ENCODE peak calls at places on chromosomes 16 and 17, in six cellular contexts. O, X, R, N, Q and U are unnamed samples.

GRCh38 chr17:78724544-78724943 is 57.5 kb downstream of the CYTH1 start:
- DNase-seq in Q (no peak), O (no peak), R (peak; percentile 83), X (peak; percentile 69), N (no peak), U (no peak)

GRCh38 chr17:62898239-62898864 is 67.7 kb upstream of the TANC2 start:
- DNase-seq in X (no peak), O (no peak), N (no peak), Q (no peak), R (no peak), U (no peak)

GRCh38 chr17:76014100-76014924 is 12.8 kb downstream of the EVPL start:
- DNase-seq in O (peak; percentile 71), Q (peak; percentile 58), N (peak; percentile 79), R (peak; percentile 98), X (peak; percentile 83), U (no peak)

GRCh38 chr16:55077231-55077630 is 146.6 kb downstream of the IRX5 start:
- DNase-seq in Q (no peak), X (no peak), R (no peak), O (no peak), N (no peak), U (no peak)

GRCh38 chr16:31130899-31131298 is 4.6 kb downstream of the PRSS8 start:
- DNase-seq in Q (no peak), N (peak; percentile 67), X (no peak), R (peak; percentile 89), O (peak; percentile 96), U (no peak)

GRCh38 chr17:55116440-55116914 is 147.9 kb downstream of the STXBP4 start:
- DNase-seq in X (no peak), R (no peak), Q (no peak), O (no peak), N (peak; percentile 19), U (no peak)

GRCh38 chr17:31696184-31696602 is 162.9 kb downstream of the COPRS start:
- DNase-seq in R (peak; percentile 88), X (peak; percentile 16), O (peak; percentile 40), N (no peak), Q (peak; percentile 88), U (peak; percentile 78)

GRCh38 chr17:64354396-64354795 is 36.3 kb downstream of the PECAM1 start:
- DNase-seq in Q (no peak), N (no peak), R (no peak), X (no peak), O (no peak), U (no peak)

GRCh38 chr16:11796227-11797165 is 562 bp downstream of the ZC3H7A start:
- DNase-seq in N (peak; percentile 11), R (peak; percentile 79), Q (peak; percentile 44), O (peak; percentile 73), X (peak; percentile 80), U (no peak)

GRCh38 chr17:28385037-28385797 is 13.7 kb downstream of the SARM1 start:
- DNase-seq in X (no peak), O (peak; percentile 55), R (peak; percentile 55), N (peak; percentile 34), Q (no peak), U (no peak)

GRCh38 chr17:10435096-10435495 is 13.3 kb upstream of the MYH8 start:
- DNase-seq in Q (no peak), O (no peak), X (no peak), N (no peak), R (no peak), U (no peak)

GRCh38 chr17:2090804-2091534 is 36.1 kb downstream of the HIC1 start:
- DNase-seq in Q (peak; percentile 97), R (peak; percentile 87), X (peak; percentile 64), O (peak; percentile 49), N (peak; percentile 54), U (no peak)

GRCh38 chr16:27547134-27547533 is 2.6 kb downstream of the GTF3C1 start:
- DNase-seq in O (no peak), R (no peak), X (peak; percentile 32), N (peak; percentile 15), Q (peak; percentile 79), U (no peak)

GRCh38 chr17:3981455-3981854 is 17.2 kb upstream of the ATP2A3 start:
- DNase-seq in R (peak; percentile 82), Q (no peak), O (no peak), X (no peak), N (no peak), U (no peak)

GRCh38 chr16:30079480-30079879 is 3.7 kb downstream of the PPP4C start:
- DNase-seq in R (no peak), O (no peak), Q (no peak), X (no peak), N (no peak), U (no peak)

GRCh38 chr17:44829558-44830358 is at the start of gene GJC1:
- DNase-seq in N (peak; percentile 41), X (no peak), O (no peak), R (peak; percentile 89), Q (no peak), U (no peak)

GRCh38 chr17:77235370-77236080 is 94.8 kb downstream of the SEC14L1 start:
- DNase-seq in N (no peak), R (no peak), O (peak; percentile 42), Q (peak; percentile 88), X (peak; percentile 60), U (no peak)

GRCh38 chr16:66925322-66925840 is at the start of gene RRAD:
- DNase-seq in O (no peak), N (no peak), Q (peak; percentile 44), R (peak; percentile 68), X (peak; percentile 48), U (peak; percentile 69)

GRCh38 chr17:76968707-76969597 is 100.7 kb downstream of the MGAT5B start:
- DNase-seq in Q (no peak), N (peak; percentile 17), X (no peak), O (peak; percentile 22), R (peak; percentile 100), U (no peak)

GRCh38 chr17:34301986-34302385 is 16.4 kb downstream of the CCL11 start:
- DNase-seq in N (no peak), O (no peak), R (no peak), Q (peak; percentile 20), X (no peak), U (no peak)

GRCh38 chr16:10895053-10895946 is 18.3 kb downstream of the CIITA start:
- DNase-seq in R (peak; percentile 96), X (peak; percentile 48), O (peak; percentile 47), N (peak; percentile 51), Q (peak; percentile 38), U (no peak)

GRCh38 chr17:58252141-58252540 is 13.8 kb downstream of the LPO start:
- DNase-seq in R (peak; percentile 45), O (no peak), N (no peak), Q (no peak), X (no peak), U (no peak)

GRCh38 chr17:40596261-40596919 is 31.1 kb upstream of the CCR7 start:
- DNase-seq in N (no peak), Q (peak; percentile 10), R (peak; percentile 64), O (no peak), X (no peak), U (no peak)

GRCh38 chr17:10729334-10730193 is at the start of gene TMEM220:
- DNase-seq in O (peak; percentile 77), N (peak; percentile 60), X (peak; percentile 88), R (peak; percentile 96), Q (peak; percentile 59), U (peak; percentile 40)

GRCh38 chr16:397736-398332 is 835 bp downstream of the NME4 start:
- DNase-seq in Q (peak; percentile 61), R (peak; percentile 95), O (peak; percentile 70), X (peak; percentile 92), N (peak; percentile 57), U (no peak)

GRCh38 chr17:64174686-64175456 is 44.9 kb upstream of the ERN1 start:
- DNase-seq in Q (peak; percentile 71), O (no peak), N (no peak), R (peak; percentile 36), X (peak; percentile 86), U (no peak)

GRCh38 chr16:56423584-56424403 is 1.6 kb downstream of the AMFR start:
- DNase-seq in O (no peak), R (no peak), Q (no peak), X (no peak), N (no peak), U (no peak)

GRCh38 chr16:12262454-12263180 is 286.1 kb downstream of the SNX29 start:
- DNase-seq in O (peak; percentile 73), Q (peak; percentile 29), N (no peak), X (peak; percentile 41), R (no peak), U (no peak)

DNA sequence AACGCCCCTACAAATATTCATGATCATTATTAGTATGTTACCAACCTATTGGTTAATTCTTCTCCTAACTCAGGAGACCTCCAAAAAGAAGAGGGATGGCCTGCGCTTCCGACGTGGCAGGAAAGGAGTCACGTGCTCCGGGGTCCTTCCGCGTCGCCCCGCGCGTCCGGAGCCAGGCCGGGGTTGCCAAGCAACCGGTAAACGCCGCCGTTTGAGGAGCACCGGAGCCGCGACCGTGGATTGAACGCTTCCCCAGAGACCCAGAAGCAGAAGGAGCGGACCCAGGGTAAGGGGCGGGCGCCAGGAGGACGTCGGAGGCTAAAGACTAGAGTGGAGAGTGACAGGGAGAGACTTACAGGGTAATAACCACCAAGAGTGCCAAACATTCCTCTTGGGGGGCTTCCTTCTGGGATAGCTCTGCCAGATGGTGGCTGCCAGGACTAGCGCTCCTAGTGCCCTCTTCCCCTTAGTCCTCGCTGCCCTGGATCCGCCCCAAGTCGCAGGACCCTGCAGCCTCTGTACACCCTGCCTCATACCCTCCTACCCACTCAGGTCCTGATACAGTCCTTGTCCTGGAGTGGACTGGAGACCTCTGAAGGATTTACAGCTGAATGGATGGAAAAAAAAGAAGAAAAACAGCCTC is at the start of gene DNAI2:
- DNase-seq in N (no peak), X (no peak), R (peak; percentile 86), Q (no peak), O (no peak), U (no peak)
- H3K4me3 ChIP-seq in N (no peak within 1 kb of the TSS), X (peak within 1 kb of the TSS; percentile 11), R (no peak within 1 kb of the TSS), Q (no peak within 1 kb of the TSS), O (peak within 1 kb of the TSS; percentile 5), U (peak within 1 kb of the TSS; percentile 29)

GRCh38 chr16:88777801-88778415 is 7.1 kb downstream of the PIEZO1 start:
- DNase-seq in Q (no peak), R (no peak), N (no peak), X (no peak), O (no peak), U (no peak)
- H3K27ac ChIP-seq in Q (no peak overlapping the region), R (no peak overlapping the region), N (no peak overlapping the region), X (no peak overlapping the region), O (no peak overlapping the region), U (no peak overlapping the region)

DNA sequence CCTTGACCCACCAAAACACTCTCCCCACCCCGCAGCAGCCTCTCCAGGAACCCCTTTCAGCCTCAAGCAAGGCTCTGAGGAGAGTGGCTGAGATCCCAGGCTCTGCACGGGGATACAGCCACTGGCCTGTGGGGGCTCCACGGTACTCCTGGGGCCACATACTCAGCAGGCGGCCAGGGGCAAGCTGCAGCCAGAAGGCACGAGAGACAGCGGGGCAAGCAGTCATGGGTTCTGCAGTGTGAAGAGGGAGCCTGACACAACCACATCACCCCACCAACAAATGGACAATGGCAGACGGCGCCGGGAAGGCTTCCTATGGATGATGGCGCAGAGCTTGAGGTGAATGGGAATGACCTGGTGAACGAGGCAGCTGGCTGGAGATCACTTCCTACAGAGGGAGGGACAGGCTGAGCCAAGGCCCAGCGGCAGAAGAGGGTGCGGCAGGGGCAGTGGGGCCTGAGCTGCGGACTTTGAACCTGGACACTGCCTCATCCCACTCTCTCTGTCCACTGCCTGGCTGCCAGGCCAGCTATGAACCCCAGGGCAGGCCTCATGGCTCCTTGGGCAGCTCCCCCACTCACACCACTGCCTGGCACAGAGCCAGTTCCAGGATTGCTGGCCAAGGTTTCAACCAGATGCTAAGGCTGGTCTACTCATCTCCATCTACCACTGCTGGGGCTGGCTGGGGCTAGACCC is 10.8 kb upstream of the BCAR1 start:
- DNase-seq in R (peak; percentile 45), O (peak; percentile 75), X (peak; percentile 56), Q (no peak), N (no peak), U (no peak)
- H3K4me1 ChIP-seq in R (peaks cover 14% of the 10 kb centered on the region), O (peaks cover 31% of the 10 kb centered on the region), X (peaks cover 71% of the 10 kb centered on the region), Q (peaks cover 56% of the 10 kb centered on the region), N (peaks cover 26% of the 10 kb centered on the region), U (peaks cover 88% of the 10 kb centered on the region)

GRCh38 chr16:1961651-1962067 is 2.3 kb downstream of the NDUFB10 start:
- DNase-seq in N (no peak), X (no peak), Q (no peak), R (peak; percentile 73), O (no peak), U (no peak)
- H3K4me3 ChIP-seq in N (peak overlapping the region; percentile 40), X (no peak overlapping the region), Q (no peak overlapping the region), R (no peak overlapping the region), O (no peak overlapping the region), U (no peak overlapping the region)